ENCODE peak calls at places on chromosomes 4 and X, in eight cellular contexts. Y is CD4-positive, alpha-beta memory T cell; V is psoas muscle; D is OCI-LY7; F is pancreas; K is heart right ventricle; L is HL-60; W is dorsolateral prefrontal cortex. Z is an unnamed sample.

GRCh38 chrX:136397001-136397400 is 90.7 kb upstream of the BRS3 start:
- DNase-seq in Y (no peak), V (no peak), D (no peak), F (no peak), K (no peak), L (no peak), W (no peak), Z (no peak)

GRCh38 chrX:47482512-47483309 is at the start of gene ZNF41:
- DNase-seq in Y (peak), V (peak), D (peak), F (peak), K (peak), L (peak), W (peak), Z (peak)

GRCh38 chrX:24646745-24647182 is 383 bp downstream of the PCYT1B start:
- DNase-seq in Y (no peak), V (no peak), D (no peak), F (no peak), K (no peak), L (no peak), W (no peak), Z (peak)

GRCh38 chr4:140059159-140059558 is 94.8 kb downstream of the MAML3 start:
- DNase-seq in Y (no peak), V (no peak), D (no peak), F (no peak), K (no peak), L (no peak), W (no peak), Z (peak)

GRCh38 chr4:37219251-37219650 is 25.3 kb upstream of the NWD2 start:
- DNase-seq in Y (no peak), V (no peak), D (no peak), F (no peak), K (no peak), L (no peak), W (no peak), Z (no peak)

GRCh38 chrX:30283456-30284200 is 25.6 kb downstream of the NR0B1 start:
- DNase-seq in Y (no peak), V (no peak), D (no peak), F (no peak), K (no peak), L (no peak), W (no peak), Z (peak)

GRCh38 chrX:20265726-20266681 is 705 bp downstream of the RPS6KA3 start:
- DNase-seq in Y (peak), V (peak), D (peak), F (peak), K (peak), L (peak), W (peak), Z (peak)

GRCh38 chr4:48222491-48222890 is 47.1 kb downstream of the TEC start:
- DNase-seq in Y (no peak), V (no peak), D (no peak), F (no peak), K (no peak), L (no peak), W (no peak), Z (no peak)

GRCh38 chr4:73676881-73677323 is 56.7 kb upstream of the RASSF6 start:
- DNase-seq in Y (no peak), V (no peak), D (peak), F (no peak), K (no peak), L (no peak), W (no peak), Z (peak)

GRCh38 chr4:173934933-173935620 is 348.4 kb downstream of the FBXO8 start:
- DNase-seq in Y (no peak), V (no peak), D (no peak), F (no peak), K (no peak), L (no peak), W (no peak), Z (no peak)

GRCh38 chr4:139851639-139852038 is 186.0 kb downstream of the MGST2 start:
- DNase-seq in Y (no peak), V (no peak), D (no peak), F (no peak), K (no peak), L (no peak), W (no peak), Z (no peak)

GRCh38 chrX:26918633-26919032 is 544.5 kb downstream of the PPP4R3C start:
- DNase-seq in Y (no peak), V (no peak), D (peak), F (no peak), K (no peak), L (peak), W (no peak), Z (peak)

GRCh38 chr4:182507808-182508207 is 264.6 kb downstream of the TENM3 start:
- DNase-seq in Y (no peak), V (no peak), D (no peak), F (no peak), K (no peak), L (no peak), W (no peak), Z (no peak)

GRCh38 chr4:38950734-38951133 is 81.5 kb downstream of the TMEM156 start:
- DNase-seq in Y (no peak), V (no peak), D (no peak), F (no peak), K (no peak), L (no peak), W (no peak), Z (no peak)

GRCh38 chr4:130393246-130394041 is 1297.5 kb downstream of the C4orf33 start:
- DNase-seq in Y (no peak), V (no peak), D (no peak), F (no peak), K (no peak), L (no peak), W (no peak), Z (peak)

GRCh38 chr4:121053601-121054143 is 18.7 kb downstream of the NDNF start:
- DNase-seq in Y (no peak), V (no peak), D (no peak), F (no peak), K (no peak), L (no peak), W (no peak), Z (no peak)

GRCh38 chrX:29257516-29257915 is 670.3 kb downstream of the IL1RAPL1 start:
- DNase-seq in Y (no peak), V (no peak), D (no peak), F (no peak), K (no peak), L (no peak), W (no peak), Z (no peak)

GRCh38 chrX:118941147-118941546 is 33.3 kb upstream of the LONRF3 start:
- DNase-seq in Y (no peak), V (no peak), D (no peak), F (no peak), K (no peak), L (no peak), W (no peak), Z (no peak)

GRCh38 chr4:91113130-91113706 is 986.0 kb downstream of the CCSER1 start:
- DNase-seq in Y (no peak), V (no peak), D (peak), F (no peak), K (no peak), L (no peak), W (no peak), Z (peak)

GRCh38 chrX:148380614-148381561 is 119.5 kb upstream of the AFF2 start:
- DNase-seq in Y (peak), V (no peak), D (peak), F (no peak), K (no peak), L (peak), W (no peak), Z (no peak)

GRCh38 chrX:112190646-112191045 is 108.1 kb upstream of the TRPC5 start:
- DNase-seq in Y (no peak), V (no peak), D (no peak), F (no peak), K (no peak), L (no peak), W (no peak), Z (no peak)

GRCh38 chrX:21926527-21927278 is 13.8 kb upstream of the SMS start:
- DNase-seq in Y (no peak), V (no peak), D (no peak), F (no peak), K (no peak), L (no peak), W (no peak), Z (peak)

GRCh38 chr4:149426461-149426860 is 389.2 kb downstream of the IQCM start:
- DNase-seq in Y (no peak), V (no peak), D (no peak), F (no peak), K (no peak), L (no peak), W (no peak), Z (no peak)

GRCh38 chrX:2751291-2751690 is 549 bp upstream of the XG start:
- DNase-seq in Y (no peak), V (no peak), D (no peak), F (no peak), K (no peak), L (no peak), W (no peak), Z (no peak)

GRCh38 chr4:8475751-8476575 is 35.4 kb downstream of the TRMT44 start:
- DNase-seq in Y (no peak), V (no peak), D (no peak), F (no peak), K (no peak), L (no peak), W (no peak), Z (no peak)

GRCh38 chrX:102580891-102581290 is 18.4 kb upstream of the ARMCX5 start:
- DNase-seq in Y (no peak), V (no peak), D (no peak), F (no peak), K (no peak), L (no peak), W (no peak), Z (no peak)

GRCh38 chr4:152992027-152992426 is 55.9 kb downstream of the FHDC1 start:
- DNase-seq in Y (no peak), V (no peak), D (no peak), F (no peak), K (no peak), L (no peak), W (no peak), Z (no peak)

GRCh38 chrX:86806786-86807185 is 658.5 kb downstream of the DACH2 start:
- DNase-seq in Y (no peak), V (no peak), D (peak), F (no peak), K (no peak), L (peak), W (no peak), Z (no peak)

GRCh38 chr4:189202182-189202868 is 738.3 kb upstream of the FRG1 start:
- DNase-seq in Y (no peak), V (peak), D (peak), F (peak), K (peak), L (peak), W (peak), Z (no peak)

GRCh38 chr4:23891064-23891421 is 1.2 kb upstream of the PPARGC1A start:
- DNase-seq in Y (no peak), V (no peak), D (no peak), F (no peak), K (no peak), L (no peak), W (no peak), Z (no peak)

GRCh38 chr4:109389367-109390118 is 44.1 kb upstream of the SEC24B start:
- DNase-seq in Y (no peak), V (no peak), D (peak), F (no peak), K (no peak), L (no peak), W (no peak), Z (no peak)

GRCh38 chrX:49919617-49920016 is 2.8 kb upstream of the CLCN5 start:
- DNase-seq in Y (peak), V (peak), D (peak), F (no peak), K (peak), L (no peak), W (peak), Z (peak)

GRCh38 chrX:46819136-46819535 is 17.7 kb upstream of the RP2 start:
- DNase-seq in Y (no peak), V (no peak), D (no peak), F (no peak), K (no peak), L (no peak), W (no peak), Z (no peak)

GRCh38 chr4:153497988-153498967 is 32.1 kb downstream of the TMEM131L start:
- DNase-seq in Y (no peak), V (no peak), D (peak), F (no peak), K (no peak), L (no peak), W (no peak), Z (no peak)

GRCh38 chr4:94168321-94168720 is 39.3 kb upstream of the SMARCAD1 start:
- DNase-seq in Y (no peak), V (no peak), D (no peak), F (no peak), K (no peak), L (no peak), W (no peak), Z (no peak)

GRCh38 chr4:8117278-8117682 is 41.3 kb downstream of the ABLIM2 start:
- DNase-seq in Y (peak), V (peak), D (peak), F (no peak), K (peak), L (peak), W (no peak), Z (peak)

GRCh38 chr4:109026588-109026987 is 263.7 kb upstream of the ETNPPL start:
- DNase-seq in Y (no peak), V (no peak), D (no peak), F (no peak), K (no peak), L (no peak), W (no peak), Z (peak)

GRCh38 chrX:94400488-94400887 is 726.5 kb downstream of the FAM133A start:
- DNase-seq in Y (no peak), V (no peak), D (no peak), F (no peak), K (no peak), L (no peak), W (no peak), Z (no peak)

GRCh38 chr4:17132226-17132625 is 233.8 kb upstream of the LDB2 start:
- DNase-seq in Y (no peak), V (no peak), D (no peak), F (no peak), K (no peak), L (no peak), W (no peak), Z (no peak)

GRCh38 chr4:88177981-88178632 is 19.7 kb upstream of the ABCG2 start:
- DNase-seq in Y (no peak), V (no peak), D (no peak), F (no peak), K (no peak), L (peak), W (no peak), Z (peak)

GRCh38 chr4:2861631-2862436 is 18.2 kb downstream of the ADD1 start:
- DNase-seq in Y (no peak), V (no peak), D (no peak), F (no peak), K (no peak), L (no peak), W (no peak), Z (no peak)
- H3K27ac ChIP-seq in Y (no peak), V (peak), D (no peak), F (no peak), K (peak), L (peak), W (peak), Z (no peak)

GRCh38 chrX:57771689-57772088 is 91.6 kb upstream of the NLRP2B start:
- DNase-seq in Y (no peak), V (no peak), D (no peak), F (no peak), K (no peak), L (no peak), W (no peak), Z (no peak)

DNA sequence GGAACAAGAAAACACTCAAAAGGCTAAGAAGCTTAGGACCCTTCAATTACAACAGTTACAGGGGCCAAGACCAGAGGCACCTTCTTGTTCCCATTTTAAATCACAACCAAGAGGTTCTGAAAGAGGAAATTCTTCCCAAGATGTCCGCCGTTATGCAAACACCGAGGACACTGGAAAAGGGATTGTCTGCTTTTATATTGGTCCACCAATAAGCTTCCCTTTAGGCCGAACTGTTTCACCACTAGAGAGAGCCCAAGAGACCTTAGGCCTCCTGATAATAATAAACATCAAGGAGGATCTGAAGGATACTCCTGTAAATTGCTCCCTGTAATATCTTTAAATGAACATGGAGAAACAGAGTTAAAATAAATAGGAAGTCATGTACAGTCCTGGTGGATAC is 92.6 kb upstream of the NLRP2B start:
- DNase-seq in Y (no peak), V (no peak), D (no peak), F (no peak), K (no peak), L (no peak), W (no peak), Z (no peak)
- H3K27ac ChIP-seq in Y (no peak), V (no peak), D (no peak), F (no peak), K (no peak), L (no peak), W (no peak), Z (no peak)

GRCh38 chrX:110734894-110735541 is 60.6 kb downstream of the CHRDL1 start:
- DNase-seq in Y (no peak), V (no peak), D (no peak), F (no peak), K (no peak), L (no peak), W (no peak), Z (no peak)
- H3K27ac ChIP-seq in Y (no peak), V (no peak), D (no peak), F (no peak), K (no peak), L (no peak), W (no peak), Z (no peak)

DNA sequence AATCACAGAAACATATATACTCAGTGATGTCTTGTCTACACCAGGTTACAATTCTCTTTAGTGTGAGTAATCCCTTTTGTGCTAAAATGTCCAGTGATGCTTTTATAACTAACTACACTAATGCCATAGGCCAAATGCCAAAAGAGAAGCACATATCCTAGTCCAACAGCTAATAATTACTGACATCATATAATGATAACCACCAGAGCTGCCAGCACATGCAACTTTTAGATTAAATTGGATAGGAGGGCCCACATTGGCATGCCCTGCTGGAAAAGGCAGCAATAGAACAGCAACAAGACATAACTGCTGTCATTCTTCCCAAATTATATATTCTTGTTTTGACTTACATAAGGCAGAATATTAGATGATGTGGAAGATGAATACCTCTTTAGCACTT is 238.8 kb downstream of the KCNIP4 start:
- DNase-seq in Y (no peak), V (no peak), D (no peak), F (no peak), K (no peak), L (no peak), W (no peak), Z (no peak)
- H3K27ac ChIP-seq in Y (no peak), V (no peak), D (no peak), F (no peak), K (no peak), L (no peak), W (no peak), Z (no peak)

DNA sequence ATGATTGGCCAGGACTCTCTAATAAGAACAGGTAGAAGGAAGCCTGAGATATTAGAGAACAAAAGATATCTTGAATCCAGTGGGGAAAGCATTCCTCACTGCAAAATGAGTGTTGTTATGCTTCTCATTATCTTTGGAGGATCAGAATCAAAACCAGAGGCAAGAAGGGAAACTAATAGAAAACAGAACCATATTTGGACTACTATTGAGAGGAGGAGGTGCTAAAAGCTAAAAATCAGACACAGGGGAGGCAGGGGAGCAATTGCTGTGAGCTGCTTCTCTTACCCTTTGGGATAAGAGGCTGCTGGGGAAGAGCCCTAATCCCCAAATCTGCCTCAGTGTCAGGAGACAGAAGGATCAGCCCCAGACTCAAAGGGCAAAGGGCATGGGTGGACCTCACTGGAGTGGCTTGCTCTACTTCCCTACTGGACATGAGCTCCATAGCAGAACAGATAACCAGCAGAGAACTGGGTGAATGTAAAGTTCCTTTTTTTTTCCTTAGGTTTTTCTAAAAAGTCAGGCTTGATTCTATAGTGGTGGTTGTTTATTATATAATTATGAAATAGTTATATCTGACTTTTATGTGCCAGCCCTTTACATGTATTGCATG is 60.1 kb downstream of the SEPTIN11 start:
- DNase-seq in Y (no peak), V (no peak), D (no peak), F (no peak), K (no peak), L (no peak), W (no peak), Z (peak)
- H3K27ac ChIP-seq in Y (no peak), V (no peak), D (no peak), F (no peak), K (no peak), L (no peak), W (no peak), Z (peak)

DNA sequence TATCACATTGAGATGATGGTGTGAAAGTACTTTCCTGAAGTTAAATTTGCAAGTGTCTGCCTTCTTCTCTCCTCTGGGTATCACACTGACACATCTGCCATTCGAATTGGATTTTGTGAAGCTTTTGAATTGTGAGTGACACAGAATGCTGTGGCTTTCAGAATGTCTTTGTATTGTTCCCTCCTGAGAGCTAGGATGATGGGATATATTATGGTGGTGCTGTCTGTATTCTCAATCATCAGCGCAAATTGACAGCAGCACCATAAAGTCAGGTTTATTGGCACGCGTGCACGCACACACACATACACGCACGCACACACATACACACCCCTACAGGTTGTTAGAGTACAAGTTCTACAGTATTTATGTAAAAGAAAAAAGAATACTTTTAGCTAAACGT is 143.3 kb downstream of the AWAT2 start:
- DNase-seq in Y (no peak), V (no peak), D (no peak), F (no peak), K (no peak), L (no peak), W (no peak), Z (no peak)
- H3K27ac ChIP-seq in Y (no peak), V (no peak), D (no peak), F (no peak), K (no peak), L (no peak), W (no peak), Z (no peak)

Z was measured in endothelial cell of umbilical vein.